ENCODE peak calls at places on chromosomes 11 and 22, in eight cellular contexts. One of them, this sample, is unnamed.

GRCh38 chr11:43947815-43948214 is 5.4 kb downstream of the C11orf96 start:
- DNase-seq in ovary: no peak
- DNase-seq in GM23338: no peak
- DNase-seq in lung: no peak
- DNase-seq in left lung: no peak
- DNase-seq in pancreas: no peak
- DNase-seq in tibial nerve: no peak
- DNase-seq in heart right ventricle: no peak
- DNase-seq in this sample: no peak

GRCh38 chr11:115982666-115983065 is 478.5 kb upstream of the CADM1 start:
- DNase-seq in heart right ventricle: no peak
- DNase-seq in GM23338: no peak
- DNase-seq in pancreas: no peak
- DNase-seq in left lung: no peak
- DNase-seq in tibial nerve: no peak
- DNase-seq in ovary: no peak
- DNase-seq in lung: no peak
- DNase-seq in this sample: no peak

GRCh38 chr22:41398921-41399320 is 17.2 kb downstream of the TEF start:
- DNase-seq in tibial nerve: no peak
- DNase-seq in lung: no peak
- DNase-seq in heart right ventricle: no peak
- DNase-seq in GM23338: peak; percentile 45
- DNase-seq in left lung: no peak
- DNase-seq in pancreas: no peak
- DNase-seq in ovary: no peak
- DNase-seq in this sample: no peak

GRCh38 chr11:8813658-8814057 is 97.3 kb upstream of the AKIP1 start:
- DNase-seq in lung: peak; percentile 84
- DNase-seq in tibial nerve: peak; percentile 45
- DNase-seq in GM23338: peak; percentile 92
- DNase-seq in heart right ventricle: peak; percentile 75
- DNase-seq in pancreas: peak; percentile 74
- DNase-seq in ovary: peak; percentile 80
- DNase-seq in left lung: peak; percentile 76
- DNase-seq in this sample: no peak

GRCh38 chr11:113874096-113874919 is 1.1 kb downstream of the USP28 start:
- DNase-seq in left lung: no peak
- DNase-seq in lung: no peak
- DNase-seq in pancreas: no peak
- DNase-seq in heart right ventricle: no peak
- DNase-seq in tibial nerve: no peak
- DNase-seq in ovary: peak; percentile 30
- DNase-seq in GM23338: peak; percentile 39
- DNase-seq in this sample: no peak

GRCh38 chr11:86940122-86940777 is 14.9 kb downstream of the FZD4 start:
- DNase-seq in heart right ventricle: peak; percentile 39
- DNase-seq in ovary: peak; percentile 76
- DNase-seq in GM23338: peak; percentile 40
- DNase-seq in tibial nerve: peak; percentile 43
- DNase-seq in lung: no peak
- DNase-seq in pancreas: no peak
- DNase-seq in left lung: no peak
- DNase-seq in this sample: no peak

GRCh38 chr22:26169312-26170111 is at the start of gene SEZ6L:
- DNase-seq in ovary: peak; percentile 14
- DNase-seq in left lung: no peak
- DNase-seq in tibial nerve: no peak
- DNase-seq in heart right ventricle: peak; percentile 29
- DNase-seq in lung: no peak
- DNase-seq in pancreas: peak; percentile 69
- DNase-seq in GM23338: peak; percentile 79
- DNase-seq in this sample: no peak

GRCh38 chr11:22449441-22449840 is 111.3 kb downstream of the SLC17A6 start:
- DNase-seq in ovary: no peak
- DNase-seq in GM23338: peak; percentile 60
- DNase-seq in pancreas: no peak
- DNase-seq in left lung: no peak
- DNase-seq in heart right ventricle: no peak
- DNase-seq in tibial nerve: no peak
- DNase-seq in lung: no peak
- DNase-seq in this sample: no peak

GRCh38 chr22:20741634-20742581 is 32.0 kb upstream of the SERPIND1 start:
- DNase-seq in left lung: no peak
- DNase-seq in heart right ventricle: no peak
- DNase-seq in tibial nerve: peak; percentile 29
- DNase-seq in GM23338: peak; percentile 77
- DNase-seq in pancreas: no peak
- DNase-seq in ovary: no peak
- DNase-seq in lung: no peak
- DNase-seq in this sample: no peak

GRCh38 chr11:89521294-89521693 is 30.1 kb upstream of the NOX4 start:
- DNase-seq in pancreas: no peak
- DNase-seq in heart right ventricle: no peak
- DNase-seq in tibial nerve: no peak
- DNase-seq in lung: no peak
- DNase-seq in ovary: no peak
- DNase-seq in GM23338: no peak
- DNase-seq in left lung: no peak
- DNase-seq in this sample: no peak

GRCh38 chr11:19395050-19395449 is 154.3 kb upstream of the E2F8 start:
- DNase-seq in lung: no peak
- DNase-seq in pancreas: no peak
- DNase-seq in heart right ventricle: no peak
- DNase-seq in ovary: no peak
- DNase-seq in GM23338: peak; percentile 70
- DNase-seq in left lung: no peak
- DNase-seq in tibial nerve: no peak
- DNase-seq in this sample: no peak

GRCh38 chr11:19394525-19395016 is 153.8 kb upstream of the E2F8 start:
- DNase-seq in tibial nerve: no peak
- DNase-seq in pancreas: no peak
- DNase-seq in GM23338: no peak
- DNase-seq in lung: no peak
- DNase-seq in ovary: no peak
- DNase-seq in heart right ventricle: no peak
- DNase-seq in left lung: no peak
- DNase-seq in this sample: no peak

GRCh38 chr11:19400296-19400695 is 159.6 kb upstream of the E2F8 start:
- DNase-seq in ovary: no peak
- DNase-seq in lung: no peak
- DNase-seq in GM23338: no peak
- DNase-seq in left lung: no peak
- DNase-seq in pancreas: no peak
- DNase-seq in tibial nerve: no peak
- DNase-seq in heart right ventricle: no peak
- DNase-seq in this sample: peak; percentile 71

GRCh38 chr11:19398273-19398672 is 157.5 kb upstream of the E2F8 start:
- DNase-seq in GM23338: no peak
- DNase-seq in lung: no peak
- DNase-seq in tibial nerve: no peak
- DNase-seq in ovary: no peak
- DNase-seq in left lung: no peak
- DNase-seq in heart right ventricle: no peak
- DNase-seq in pancreas: no peak
- DNase-seq in this sample: no peak

GRCh38 chr11:19398772-19399542 is 158.2 kb upstream of the E2F8 start:
- DNase-seq in pancreas: no peak
- DNase-seq in GM23338: no peak
- DNase-seq in lung: no peak
- DNase-seq in heart right ventricle: no peak
- DNase-seq in tibial nerve: peak; percentile 83
- DNase-seq in left lung: no peak
- DNase-seq in ovary: peak; percentile 40
- DNase-seq in this sample: peak; percentile 94
- H3K4me3 ChIP-seq in pancreas: peak overlapping the region; percentile 1
- H3K4me3 ChIP-seq in GM23338: no peak overlapping the region
- H3K4me3 ChIP-seq in lung: no peak overlapping the region
- H3K4me3 ChIP-seq in heart right ventricle: no peak overlapping the region
- H3K4me3 ChIP-seq in tibial nerve: no peak overlapping the region
- H3K4me3 ChIP-seq in left lung: no peak overlapping the region
- H3K4me3 ChIP-seq in ovary: no peak overlapping the region
- H3K4me3 ChIP-seq in this sample: no peak overlapping the region

DNA sequence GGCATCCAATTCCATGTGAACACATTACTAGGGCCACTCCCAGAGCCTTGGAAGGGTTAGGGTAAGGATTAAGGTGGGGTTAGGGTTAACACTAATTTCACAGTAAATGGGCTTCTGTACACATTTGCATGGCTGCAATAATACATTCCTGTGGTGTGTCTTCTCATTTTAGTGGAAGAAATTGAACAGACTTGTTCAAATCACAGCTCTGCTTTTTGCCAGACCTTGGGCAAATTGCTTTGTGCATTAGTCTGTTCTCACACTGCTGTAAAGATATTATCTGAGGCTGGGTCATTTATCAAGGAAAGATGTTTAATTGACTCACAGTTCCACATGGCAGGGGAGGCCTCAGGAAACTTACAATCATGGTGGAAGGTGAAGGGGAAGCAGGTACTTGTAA is 45.4 kb upstream of the RCN1 start:
- DNase-seq in tibial nerve: no peak
- DNase-seq in ovary: no peak
- DNase-seq in lung: no peak
- DNase-seq in left lung: no peak
- DNase-seq in pancreas: no peak
- DNase-seq in heart right ventricle: no peak
- DNase-seq in GM23338: no peak
- DNase-seq in this sample: no peak
- H3K4me1 ChIP-seq in tibial nerve: peaks cover 7% of the 10 kb centered on the region
- H3K4me1 ChIP-seq in ovary: no peaks in the 10 kb centered on the region
- H3K4me1 ChIP-seq in lung: no peaks in the 10 kb centered on the region
- H3K4me1 ChIP-seq in left lung: no peaks in the 10 kb centered on the region
- H3K4me1 ChIP-seq in pancreas: no peaks in the 10 kb centered on the region
- H3K4me1 ChIP-seq in heart right ventricle: no peaks in the 10 kb centered on the region
- H3K4me1 ChIP-seq in GM23338: no peaks in the 10 kb centered on the region
- H3K4me1 ChIP-seq in this sample: no peaks in the 10 kb centered on the region

GRCh38 chr11:118621898-118622375 is 14.5 kb downstream of the PHLDB1 start:
- DNase-seq in ovary: peak; percentile 37
- DNase-seq in lung: no peak
- DNase-seq in tibial nerve: no peak
- DNase-seq in pancreas: no peak
- DNase-seq in GM23338: no peak
- DNase-seq in heart right ventricle: no peak
- DNase-seq in left lung: no peak
- DNase-seq in this sample: no peak

GRCh38 chr11:118621071-118621815 is 13.8 kb downstream of the PHLDB1 start:
- DNase-seq in ovary: peak; percentile 93
- DNase-seq in left lung: peak; percentile 89
- DNase-seq in tibial nerve: peak; percentile 85
- DNase-seq in pancreas: peak; percentile 87
- DNase-seq in heart right ventricle: peak; percentile 91
- DNase-seq in GM23338: peak; percentile 95
- DNase-seq in lung: peak; percentile 89
- DNase-seq in this sample: no peak

GRCh38 chr11:118620529-118621070 is 13.2 kb downstream of the PHLDB1 start:
- DNase-seq in heart right ventricle: peak; percentile 47
- DNase-seq in ovary: peak; percentile 37
- DNase-seq in pancreas: peak; percentile 43
- DNase-seq in left lung: no peak
- DNase-seq in tibial nerve: no peak
- DNase-seq in lung: no peak
- DNase-seq in GM23338: no peak
- DNase-seq in this sample: no peak

GRCh38 chr11:118623291-118623655 is 15.9 kb downstream of the PHLDB1 start:
- DNase-seq in tibial nerve: no peak
- DNase-seq in left lung: no peak
- DNase-seq in GM23338: no peak
- DNase-seq in heart right ventricle: no peak
- DNase-seq in pancreas: no peak
- DNase-seq in lung: no peak
- DNase-seq in ovary: peak; percentile 56
- DNase-seq in this sample: no peak

DNA sequence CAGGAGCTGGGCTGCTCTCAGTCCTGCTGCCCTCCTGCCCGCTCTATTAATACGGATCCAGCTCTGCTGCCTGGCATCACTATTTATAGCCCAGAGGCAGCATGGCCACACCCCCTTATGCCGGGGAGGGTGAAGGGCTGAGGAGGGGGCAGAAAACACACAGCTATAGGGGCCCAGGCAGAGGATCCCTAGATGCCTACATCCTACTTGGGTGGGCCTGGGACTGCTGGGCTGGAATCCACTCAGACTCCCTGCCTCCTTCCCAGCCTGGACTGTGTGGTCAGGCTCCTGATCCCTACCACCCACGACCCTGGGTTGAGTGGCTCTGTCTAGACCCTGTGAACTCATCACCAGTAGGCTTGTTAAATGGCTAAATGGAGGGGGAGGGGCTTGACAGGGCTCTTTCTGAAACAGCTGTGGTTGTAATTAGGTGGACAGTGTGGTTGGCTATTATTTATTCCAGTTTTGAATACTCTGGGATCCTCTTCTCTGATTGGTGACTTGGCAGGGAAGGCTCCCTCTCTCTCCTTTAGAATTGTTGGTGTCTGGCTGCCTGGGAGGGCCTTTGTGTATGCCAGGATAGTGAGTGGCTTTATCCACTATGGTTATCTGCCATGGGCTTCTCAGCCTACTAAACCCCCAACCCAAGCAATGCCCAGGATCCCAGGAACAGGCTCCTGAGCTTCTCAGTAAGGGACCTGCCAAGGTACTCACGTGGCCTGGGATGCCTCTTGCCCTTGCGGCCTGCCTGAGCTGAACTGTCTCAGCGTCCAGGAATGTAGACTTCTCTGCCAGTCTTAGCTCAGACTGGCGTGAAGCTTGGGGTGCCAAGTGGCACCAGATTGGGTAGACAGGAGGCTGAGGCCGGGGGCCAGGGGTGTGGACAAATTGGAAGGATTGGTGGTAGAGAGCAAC is 15.2 kb downstream of the PHLDB1 start:
- DNase-seq in heart right ventricle: peak; percentile 55
- DNase-seq in ovary: peak; percentile 30
- DNase-seq in left lung: peak; percentile 72
- DNase-seq in tibial nerve: no peak
- DNase-seq in lung: peak; percentile 72
- DNase-seq in pancreas: no peak
- DNase-seq in GM23338: no peak
- DNase-seq in this sample: no peak
- H3K4me3 ChIP-seq in heart right ventricle: peak overlapping the region; percentile 51
- H3K4me3 ChIP-seq in ovary: no peak overlapping the region
- H3K4me3 ChIP-seq in left lung: peak overlapping the region; percentile 51
- H3K4me3 ChIP-seq in tibial nerve: peak overlapping the region; percentile 53
- H3K4me3 ChIP-seq in lung: no peak overlapping the region
- H3K4me3 ChIP-seq in pancreas: peak overlapping the region; percentile 46
- H3K4me3 ChIP-seq in GM23338: peak overlapping the region; percentile 92
- H3K4me3 ChIP-seq in this sample: no peak overlapping the region

GRCh38 chr11:100716848-100717247 is 29.8 kb downstream of the ARHGAP42 start:
- DNase-seq in pancreas: no peak
- DNase-seq in ovary: no peak
- DNase-seq in left lung: no peak
- DNase-seq in heart right ventricle: no peak
- DNase-seq in GM23338: no peak
- DNase-seq in lung: no peak
- DNase-seq in tibial nerve: no peak
- DNase-seq in this sample: no peak
- H3K4me1 ChIP-seq in pancreas: peaks cover 7% of the 10 kb centered on the region
- H3K4me1 ChIP-seq in ovary: peaks cover 3% of the 10 kb centered on the region
- H3K4me1 ChIP-seq in left lung: peaks cover 8% of the 10 kb centered on the region
- H3K4me1 ChIP-seq in heart right ventricle: peaks cover 38% of the 10 kb centered on the region
- H3K4me1 ChIP-seq in GM23338: peaks cover 35% of the 10 kb centered on the region
- H3K4me1 ChIP-seq in lung: peaks cover 2% of the 10 kb centered on the region
- H3K4me1 ChIP-seq in tibial nerve: peaks cover 65% of the 10 kb centered on the region
- H3K4me1 ChIP-seq in this sample: peaks cover 12% of the 10 kb centered on the region

GRCh38 chr11:117221775-117222517 is 9.9 kb downstream of the PCSK7 start:
- DNase-seq in ovary: peak; percentile 84
- DNase-seq in pancreas: peak; percentile 64
- DNase-seq in GM23338: no peak
- DNase-seq in left lung: no peak
- DNase-seq in heart right ventricle: peak; percentile 61
- DNase-seq in lung: no peak
- DNase-seq in tibial nerve: peak; percentile 90
- DNase-seq in this sample: no peak
- H3K4me3 ChIP-seq in ovary: no peak overlapping the region
- H3K4me3 ChIP-seq in pancreas: no peak overlapping the region
- H3K4me3 ChIP-seq in GM23338: no peak overlapping the region
- H3K4me3 ChIP-seq in left lung: no peak overlapping the region
- H3K4me3 ChIP-seq in heart right ventricle: no peak overlapping the region
- H3K4me3 ChIP-seq in lung: no peak overlapping the region
- H3K4me3 ChIP-seq in tibial nerve: no peak overlapping the region
- H3K4me3 ChIP-seq in this sample: no peak overlapping the region